ENCODE peak calls at places on chromosomes 11 and 22, in five cellular contexts. C is endothelial cell; M is lower leg skin; Y is right lobe of liver; W is stimulated activated CD4-positive, alpha-beta T cell treated with anti-CD3 and anti-CD28 coated beads, TNF-alpha, amount 100 ng/mL, for 48 hours. E is an unnamed sample.

GRCh38 chr11:28539239-28540025 is 431.2 kb downstream of the METTL15 start:
- DNase-seq in C (no peak), M (no peak), Y (no peak), W (no peak), E (no peak)

GRCh38 chr11:31966846-31967245 is 124.0 kb upstream of the RCN1 start:
- DNase-seq in C (no peak), M (no peak), Y (no peak), W (no peak), E (no peak)

GRCh38 chr11:68862426-68862825 is 20.7 kb upstream of the CPT1A start:
- DNase-seq in C (no peak), M (no peak), Y (no peak), W (no peak), E (no peak)

GRCh38 chr11:76721755-76722677 is 51.5 kb upstream of the LRRC32 start:
- DNase-seq in C (peak; percentile 89), M (peak; percentile 98), Y (peak; percentile 86), W (peak; percentile 67), E (peak; percentile 76)

GRCh38 chr11:128688896-128689546 is 4.9 kb upstream of the FLI1 start:
- DNase-seq in C (no peak), M (no peak), Y (no peak), W (no peak), E (no peak)

GRCh38 chr11:94880216-94880615 is 93.1 kb downstream of the CWC15 start:
- DNase-seq in C (no peak), M (no peak), Y (no peak), W (no peak), E (no peak)

GRCh38 chr11:44466531-44467179 is 98.8 kb upstream of the CD82 start:
- DNase-seq in C (no peak), M (no peak), Y (no peak), W (no peak), E (no peak)

GRCh38 chr11:84714316-84714780 is 912.8 kb downstream of the DLG2 start:
- DNase-seq in C (peak; percentile 79), M (no peak), Y (peak; percentile 24), W (no peak), E (peak; percentile 50)

GRCh38 chr11:61049854-61050253 is 52.4 kb upstream of the CD5 start:
- DNase-seq in C (no peak), M (no peak), Y (no peak), W (no peak), E (no peak)

GRCh38 chr11:65439331-65440181 is 17.0 kb downstream of the NEAT1 start:
- DNase-seq in C (no peak), M (peak; percentile 74), Y (no peak), W (no peak), E (no peak)

GRCh38 chr11:76728778-76729177 is 54.4 kb upstream of the TSKU start:
- DNase-seq in C (no peak), M (no peak), Y (no peak), W (no peak), E (no peak)

GRCh38 chr11:44766112-44766971 is 39.6 kb downstream of the TSPAN18 start:
- DNase-seq in C (no peak), M (peak; percentile 78), Y (no peak), W (no peak), E (no peak)

GRCh38 chr11:30710216-30710615 is 124.1 kb upstream of the MPPED2 start:
- DNase-seq in C (no peak), M (no peak), Y (no peak), W (no peak), E (no peak)

GRCh38 chr22:32810241-32811133 is 9.0 kb downstream of the TIMP3 start:
- DNase-seq in C (no peak), M (no peak), Y (no peak), W (no peak), E (no peak)

GRCh38 chr11:614091-614582 is 1.6 kb downstream of the IRF7 start:
- DNase-seq in C (no peak), M (peak; percentile 85), Y (no peak), W (no peak), E (no peak)

GRCh38 chr22:39545310-39546063 is 12.9 kb upstream of the RPS19BP1 start:
- DNase-seq in C (peak; percentile 70), M (no peak), Y (no peak), W (no peak), E (peak; percentile 69)

GRCh38 chr11:62732830-62733229 is 4.5 kb downstream of the TTC9C start:
- DNase-seq in C (no peak), M (no peak), Y (no peak), W (no peak), E (no peak)

E was measured in HuH-7.